ENCODE peak calls at places on chromosomes 13 and 19, in ten cellular contexts. Y, T, Z, C, G, A, P, K, L and H are unnamed samples.
A peak's percentile ranks its signal among the peaks of the same experiment; 100 is the strongest.

GRCh38 chr13:48160879-48161278 is 66.0 kb upstream of the MED4 start:
- DNase-seq in Y (no peak), T (no peak), Z (no peak), C (no peak), G (no peak), A (no peak), P (no peak), K (no peak), L (peak; percentile 39), H (no peak)

GRCh38 chr19:32702010-32702409 is 10.4 kb downstream of the NUDT19 start:
- DNase-seq in Y (no peak), T (peak; percentile 66), Z (no peak), C (no peak), G (peak; percentile 11), A (no peak), P (no peak), K (no peak), L (no peak), H (peak; percentile 30)

GRCh38 chr13:84985860-84986259 is 813.4 kb downstream of the SLITRK6 start:
- DNase-seq in Y (no peak), T (no peak), Z (no peak), C (no peak), G (no peak), A (no peak), P (no peak), K (no peak), L (no peak), H (peak; percentile 34)

GRCh38 chr19:47013041-47013517 is 6.6 kb upstream of the NPAS1 start:
- DNase-seq in Y (peak; percentile 70), T (peak; percentile 85), Z (peak; percentile 65), C (peak; percentile 40), G (no peak), A (peak; percentile 89), P (peak; percentile 84), K (peak; percentile 41), L (peak; percentile 66), H (peak; percentile 91)

GRCh38 chr13:28753208-28753892 is 34.6 kb upstream of the SLC46A3 start:
- DNase-seq in Y (peak; percentile 55), T (peak; percentile 31), Z (peak; percentile 17), C (peak; percentile 76), G (no peak), A (peak; percentile 76), P (peak; percentile 55), K (no peak), L (peak; percentile 81), H (peak; percentile 86)

GRCh38 chr19:51127032-51127431 is 2.3 kb downstream of the SIGLEC9 start:
- DNase-seq in Y (no peak), T (no peak), Z (no peak), C (no peak), G (peak; percentile 58), A (peak; percentile 56), P (no peak), K (no peak), L (no peak), H (no peak)

GRCh38 chr13:63855457-63856118 is 2439.9 kb upstream of the PCDH20 start:
- DNase-seq in Y (no peak), T (no peak), Z (no peak), C (no peak), G (no peak), A (no peak), P (no peak), K (no peak), L (no peak), H (no peak)

GRCh38 chr19:40778865-40779284 is 828 bp downstream of the RAB4B start:
- DNase-seq in Y (no peak), T (no peak), Z (no peak), C (no peak), G (no peak), A (no peak), P (no peak), K (no peak), L (no peak), H (no peak)

GRCh38 chr19:37905936-37906867 is at the start of gene WDR87:
- DNase-seq in Y (no peak), T (peak; percentile 48), Z (peak; percentile 41), C (no peak), G (no peak), A (no peak), P (peak; percentile 55), K (no peak), L (no peak), H (peak; percentile 94)

GRCh38 chr19:7933828-7934725 is 8.1 kb upstream of the CTXN1 start:
- DNase-seq in Y (no peak), T (no peak), Z (no peak), C (no peak), G (no peak), A (peak; percentile 63), P (no peak), K (no peak), L (no peak), H (no peak)

DNA sequence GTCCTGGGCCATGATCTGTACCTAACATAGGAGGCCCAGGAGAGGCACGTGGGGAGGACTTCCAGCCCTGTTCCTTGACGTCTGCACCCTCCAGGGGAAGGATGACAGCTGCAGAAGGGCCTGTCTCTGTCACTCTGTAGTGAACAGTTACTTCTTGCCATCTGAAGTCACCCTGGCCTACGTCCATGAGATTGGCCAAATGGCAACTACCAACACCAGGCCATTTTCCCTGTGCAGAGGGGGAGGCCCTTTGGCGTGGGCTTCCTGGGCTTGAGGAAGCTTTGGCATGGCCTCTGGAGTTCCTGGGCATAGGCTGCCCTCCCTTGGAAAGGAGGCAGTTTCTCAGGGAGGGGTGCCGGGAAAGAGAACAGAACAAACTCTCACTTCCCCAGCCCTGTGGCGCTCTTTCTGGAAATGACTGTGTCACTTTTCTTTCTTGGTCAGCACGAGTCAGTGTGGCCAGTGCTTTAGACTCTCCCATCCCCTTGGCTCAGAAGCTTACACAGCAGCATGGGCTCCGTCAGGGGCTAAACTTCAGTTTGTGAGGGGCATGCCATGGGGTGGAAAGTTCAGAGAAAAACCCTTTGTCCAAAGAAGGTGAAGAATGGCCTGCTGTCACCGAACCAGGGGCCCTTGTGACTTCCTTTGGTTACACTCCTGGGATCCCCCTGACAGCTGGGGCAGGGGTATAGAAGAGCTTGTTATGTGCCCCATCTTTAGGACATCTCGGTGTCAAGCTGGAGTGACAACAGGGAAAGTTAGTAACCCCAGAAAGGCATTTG is 5.3 kb downstream of the CARM1 start:
- DNase-seq in Y (no peak), T (no peak), Z (no peak), C (no peak), G (no peak), A (no peak), P (peak; percentile 44), K (no peak), L (no peak), H (no peak)
- TF ChIP-seq POLR2AphosphoS5 in Y (no peak), T (no peak), Z (no peak), C (no peak), G (no peak), A (no peak), P (no peak), K (no peak), L (no peak), H (no peak)

GRCh38 chr13:44321961-44322360 is 51.7 kb upstream of the SERP2 start:
- DNase-seq in Y (no peak), T (no peak), Z (no peak), C (no peak), G (no peak), A (no peak), P (no peak), K (no peak), L (no peak), H (no peak)
- H3K27ac ChIP-seq in Y (no peak overlapping the region), T (no peak overlapping the region), Z (no peak overlapping the region), C (no peak overlapping the region), G (no peak overlapping the region), A (no peak overlapping the region), P (no peak overlapping the region), K (no peak overlapping the region), L (no peak overlapping the region), H (no peak overlapping the region)

DNA sequence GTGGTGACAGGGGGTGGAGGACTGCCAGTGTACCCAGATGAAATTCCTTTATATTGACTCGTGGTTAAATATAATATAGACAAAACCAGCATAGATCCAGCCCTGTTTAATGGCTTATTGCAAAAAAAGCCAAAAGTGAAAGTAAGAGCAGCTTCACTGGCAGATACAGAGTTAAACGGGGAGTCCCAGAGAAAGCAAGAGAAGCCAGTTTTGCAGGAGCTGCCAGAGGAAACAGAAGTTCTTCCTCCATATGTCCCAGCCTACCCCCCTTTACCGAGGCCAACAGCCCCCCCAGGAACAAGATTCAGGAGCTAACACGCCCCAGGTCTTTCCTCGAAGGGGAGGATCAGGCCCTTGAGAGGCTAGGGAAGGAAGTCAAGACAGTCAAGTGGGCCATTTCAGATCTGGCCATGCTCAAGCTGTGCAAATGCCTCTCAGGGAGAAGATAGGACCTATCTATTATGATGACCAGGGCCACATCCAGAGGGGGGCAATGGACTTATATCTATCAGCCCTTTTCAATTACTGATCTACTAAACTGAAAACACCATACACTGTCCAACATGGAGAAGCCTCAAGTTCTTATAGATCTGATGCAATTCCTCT is 47.2 kb upstream of the ZNF737 start:
- DNase-seq in Y (no peak), T (no peak), Z (no peak), C (no peak), G (no peak), A (no peak), P (no peak), K (no peak), L (no peak), H (no peak)
- TF ChIP-seq POLR2AphosphoS5 in Y (no peak), T (no peak), Z (no peak), C (no peak), G (no peak), A (no peak), P (no peak), K (no peak), L (no peak), H (no peak)

GRCh38 chr13:101398191-101398590 is 18.1 kb downstream of the NALCN start:
- DNase-seq in Y (no peak), T (no peak), Z (no peak), C (no peak), G (no peak), A (no peak), P (no peak), K (no peak), L (no peak), H (no peak)

GRCh38 chr13:101394597-101394996 is 21.7 kb downstream of the NALCN start:
- DNase-seq in Y (no peak), T (no peak), Z (no peak), C (no peak), G (no peak), A (no peak), P (no peak), K (no peak), L (peak; percentile 23), H (no peak)

GRCh38 chr13:101398920-101399319 is 17.4 kb downstream of the NALCN start:
- DNase-seq in Y (no peak), T (no peak), Z (no peak), C (no peak), G (no peak), A (no peak), P (no peak), K (no peak), L (peak; percentile 26), H (no peak)

GRCh38 chr13:101399365-101399764 is 16.9 kb downstream of the NALCN start:
- DNase-seq in Y (no peak), T (no peak), Z (no peak), C (no peak), G (no peak), A (no peak), P (no peak), K (no peak), L (no peak), H (no peak)

DNA sequence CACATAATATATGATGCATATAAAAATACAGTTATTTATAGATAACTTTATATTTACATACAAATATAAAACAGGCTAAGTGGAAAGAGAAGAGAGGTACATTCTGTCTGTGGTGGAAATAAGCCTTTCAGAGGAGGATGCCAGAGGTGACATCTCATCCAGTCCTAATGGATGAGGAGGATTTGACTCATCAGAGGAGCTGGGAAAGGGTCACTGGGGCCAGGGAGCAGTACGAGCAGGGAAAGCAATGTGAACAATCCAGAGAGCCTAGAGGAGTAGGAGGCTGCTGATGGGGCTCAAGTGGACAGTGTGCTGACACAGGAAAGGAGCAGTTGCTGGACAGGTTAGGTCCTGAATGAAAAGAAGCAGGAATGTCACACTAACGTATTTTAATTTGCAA is 18.6 kb downstream of the NALCN start:
- DNase-seq in Y (no peak), T (no peak), Z (no peak), C (no peak), G (no peak), A (no peak), P (no peak), K (no peak), L (peak; percentile 59), H (no peak)
- H3K27ac ChIP-seq in Y (no peak overlapping the region), T (no peak overlapping the region), Z (no peak overlapping the region), C (no peak overlapping the region), G (no peak overlapping the region), A (no peak overlapping the region), P (no peak overlapping the region), K (no peak overlapping the region), L (no peak overlapping the region), H (no peak overlapping the region)